ENCODE peak calls at places on chromosome 19, in eight cellular contexts. J is COR-L47, T is SHP77, W is putamen, C is GM04504, L is cardiac fibroblast, P is NB4, I is psoas muscle. Y is an unnamed sample.

GRCh38 chr19:15108145-15108844 is 1.1 kb downstream of the SYDE1 start:
- DNase-seq in J (no peak), T (no peak), W (no peak), C (no peak), L (no peak), P (no peak), I (no peak), Y (no peak)

GRCh38 chr19:19057317-19057716 is 6.5 kb upstream of the SLC25A42 start:
- DNase-seq in J (no peak), T (no peak), W (no peak), C (no peak), L (no peak), P (no peak), I (no peak), Y (no peak)

GRCh38 chr19:35846038-35846668 is 6.2 kb downstream of the NPHS1 start:
- DNase-seq in J (peak), T (peak), W (no peak), C (no peak), L (no peak), P (no peak), I (no peak), Y (no peak)

GRCh38 chr19:58387338-58388174 is 487 bp downstream of the RPS5 start:
- DNase-seq in J (no peak), T (no peak), W (no peak), C (no peak), L (no peak), P (no peak), I (no peak), Y (no peak)

GRCh38 chr19:55635334-55635717 is 5.5 kb upstream of the ZNF580 start:
- DNase-seq in J (no peak), T (no peak), W (no peak), C (no peak), L (no peak), P (no peak), I (no peak), Y (no peak)

GRCh38 chr19:44499962-44500949 is at the start of gene ZNF180:
- DNase-seq in J (peak), T (peak), W (peak), C (peak), L (peak), P (peak), I (peak), Y (peak)

GRCh38 chr19:38429055-38429810 is 3.2 kb upstream of the RASGRP4 start:
- DNase-seq in J (no peak), T (no peak), W (no peak), C (no peak), L (no peak), P (no peak), I (no peak), Y (no peak)

GRCh38 chr19:54035215-54036178 is 28.2 kb downstream of the VSTM1 start:
- DNase-seq in J (no peak), T (no peak), W (no peak), C (peak), L (peak), P (no peak), I (no peak), Y (peak)

GRCh38 chr19:47447470-47448359 is 24.0 kb downstream of the SLC8A2 start:
- DNase-seq in J (no peak), T (peak), W (no peak), C (no peak), L (peak), P (peak), I (peak), Y (peak)

GRCh38 chr19:49672131-49672919 is 4.7 kb upstream of the PRMT1 start:
- DNase-seq in J (peak), T (peak), W (no peak), C (no peak), L (peak), P (peak), I (peak), Y (peak)

GRCh38 chr19:4970558-4971423 is 1.9 kb downstream of the KDM4B start:
- DNase-seq in J (no peak), T (no peak), W (no peak), C (no peak), L (peak), P (no peak), I (no peak), Y (no peak)

GRCh38 chr19:44912854-44913253 is 1.6 kb upstream of the APOC1 start:
- DNase-seq in J (no peak), T (no peak), W (peak), C (no peak), L (peak), P (no peak), I (peak), Y (no peak)

GRCh38 chr19:3483226-3483628 is at the start of gene SMIM44:
- DNase-seq in J (peak), T (no peak), W (no peak), C (no peak), L (no peak), P (no peak), I (no peak), Y (no peak)

GRCh38 chr19:42396248-42396541 is 6.1 kb upstream of the CNFN start:
- DNase-seq in J (no peak), T (peak), W (no peak), C (no peak), L (no peak), P (peak), I (no peak), Y (no peak)

GRCh38 chr19:33297401-33298145 is 4.8 kb downstream of the CEBPA start:
- DNase-seq in J (no peak), T (no peak), W (no peak), C (no peak), L (no peak), P (peak), I (no peak), Y (no peak)

GRCh38 chr19:45800009-45800553 is 7.4 kb upstream of the DMWD start:
- DNase-seq in J (no peak), T (no peak), W (no peak), C (no peak), L (peak), P (peak), I (no peak), Y (peak)

GRCh38 chr19:16319466-16319865 is 5.2 kb upstream of the KLF2 start:
- DNase-seq in J (no peak), T (no peak), W (no peak), C (no peak), L (peak), P (peak), I (no peak), Y (no peak)

GRCh38 chr19:33487901-33488817 is 33.4 kb downstream of the PEPD start:
- DNase-seq in J (no peak), T (no peak), W (no peak), C (no peak), L (no peak), P (peak), I (no peak), Y (no peak)